ENCODE peak calls at places on chromosomes 16 and 17, in eight cellular contexts. O is stomach; B is left ventricle myocardium superior; P is HS-5; Z is Karpas-422; I is AG09309; V is activated CD4-positive, CD25-positive, alpha-beta regulatory T cell; H is anterior cingulate cortex. G is an unnamed sample.

GRCh38 chr17:72901098-72901497 is 191.4 kb downstream of the SLC39A11 start:
- DNase-seq in O (no peak), B (no peak), P (no peak), Z (no peak), I (no peak), V (no peak), H (no peak), G (no peak)

GRCh38 chr16:46629331-46629843 is 8.2 kb upstream of the SHCBP1 start:
- DNase-seq in O (no peak), B (no peak), P (no peak), Z (peak; percentile 43), I (peak; percentile 25), V (no peak), H (no peak), G (no peak)

GRCh38 chr16:23016372-23016771 is 132.9 kb downstream of the USP31 start:
- DNase-seq in O (no peak), B (no peak), P (no peak), Z (peak; percentile 66), I (no peak), V (no peak), H (no peak), G (no peak)

GRCh38 chr17:77160032-77160876 is 19.5 kb downstream of the SEC14L1 start:
- DNase-seq in O (no peak), B (no peak), P (no peak), Z (no peak), I (no peak), V (no peak), H (no peak), G (no peak)

GRCh38 chr16:58124601-58124915 is 4.6 kb downstream of the CFAP20 start:
- DNase-seq in O (no peak), B (no peak), P (no peak), Z (no peak), I (no peak), V (no peak), H (no peak), G (no peak)

GRCh38 chr17:28760987-28761562 is 17.3 kb downstream of the TRAF4 start:
- DNase-seq in O (peak; percentile 87), B (peak; percentile 77), P (no peak), Z (no peak), I (peak; percentile 10), V (no peak), H (peak; percentile 11), G (peak; percentile 49)

GRCh38 chr16:48446534-48446920 is 61.3 kb upstream of the SIAH1 start:
- DNase-seq in O (no peak), B (no peak), P (no peak), Z (no peak), I (no peak), V (no peak), H (no peak), G (no peak)

GRCh38 chr16:29892458-29892813 is 6.9 kb downstream of the SEZ6L2 start:
- DNase-seq in O (no peak), B (no peak), P (no peak), Z (no peak), I (no peak), V (no peak), H (no peak), G (no peak)

GRCh38 chr17:21058098-21058893 is 15.5 kb upstream of the USP22 start:
- DNase-seq in O (no peak), B (no peak), P (no peak), Z (no peak), I (no peak), V (no peak), H (no peak), G (no peak)

GRCh38 chr16:78503501-78504110 is 404.2 kb downstream of the WWOX start:
- DNase-seq in O (peak; percentile 61), B (no peak), P (no peak), Z (peak; percentile 69), I (no peak), V (peak; percentile 8), H (peak; percentile 14), G (peak; percentile 12)

GRCh38 chr17:31050948-31051347 is 43.8 kb upstream of the NF1 start:
- DNase-seq in O (no peak), B (no peak), P (no peak), Z (no peak), I (no peak), V (no peak), H (no peak), G (no peak)

GRCh38 chr17:75740215-75740614 is 19.0 kb downstream of the ITGB4 start:
- DNase-seq in O (no peak), B (no peak), P (no peak), Z (no peak), I (no peak), V (no peak), H (no peak), G (no peak)

GRCh38 chr16:49528035-49528434 is 154.4 kb downstream of the C16orf78 start:
- DNase-seq in O (no peak), B (no peak), P (no peak), Z (no peak), I (no peak), V (no peak), H (no peak), G (no peak)

GRCh38 chr17:73156166-73156840 is 8.5 kb upstream of the SSTR2 start:
- DNase-seq in O (peak; percentile 83), B (peak; percentile 83), P (no peak), Z (peak; percentile 94), I (peak; percentile 31), V (peak; percentile 3), H (peak; percentile 49), G (peak; percentile 77)

GRCh38 chr16:17369441-17369951 is 101.3 kb downstream of the XYLT1 start:
- DNase-seq in O (peak; percentile 59), B (peak; percentile 65), P (no peak), Z (peak; percentile 68), I (no peak), V (no peak), H (no peak), G (no peak)

GRCh38 chr16:55263271-55264250 is 60.4 kb upstream of the IRX6 start:
- DNase-seq in O (no peak), B (no peak), P (no peak), Z (no peak), I (no peak), V (no peak), H (no peak), G (no peak)